ENCODE peak calls at places on chromosomes 7 and 10, in seven cellular contexts. B is HL-60; H is activated effector memory CD4-positive, alpha-beta T cell treated with Interleukin-2 at 50 U/mL for 16 hours; Q is stimulated activated CD8-positive, alpha-beta memory T cell treated with anti-CD3 and anti-CD28 coated beads, Interleukin-15, amount 100 ng/mL, for 24 hours; U is AG04450; X is left ventricle myocardium inferior; Z is AG08396. C is an unnamed sample.
A peak's percentile ranks its signal among the peaks of the same experiment; 100 is the strongest.

GRCh38 chr10:83432296-83433045 is 706.8 kb upstream of the GHITM start:
- DNase-seq in Q (no peak), Z (no peak), U (no peak), H (no peak), X (no peak), B (no peak), C (no peak)

GRCh38 chr7:106629521-106629920 is 31.4 kb downstream of the CCDC71L start:
- DNase-seq in Q (no peak), X (no peak), U (no peak), Z (peak; percentile 31), B (no peak), H (no peak), C (no peak)

GRCh38 chr10:5446390-5446926 is 34.1 kb downstream of the NET1 start:
- DNase-seq in X (peak; percentile 92), Q (peak; percentile 46), Z (peak; percentile 92), B (peak; percentile 77), H (peak; percentile 51), U (peak; percentile 54), C (peak; percentile 98)

GRCh38 chr7:131688738-131689661 is 132.6 kb upstream of the PODXL start:
- DNase-seq in Q (peak; percentile 18), U (peak; percentile 6), X (peak; percentile 51), H (peak; percentile 22), Z (peak; percentile 89), B (peak; percentile 59), C (peak; percentile 59)

GRCh38 chr7:20172736-20173334 is 44.3 kb downstream of the MACC1 start:
- DNase-seq in H (no peak), Q (no peak), B (peak; percentile 34), Z (peak; percentile 12), X (no peak), U (no peak), C (peak; percentile 72)

GRCh38 chr10:18583575-18584270 is 67.7 kb downstream of the NSUN6 start:
- DNase-seq in Z (no peak), Q (no peak), X (no peak), U (no peak), B (no peak), H (no peak), C (no peak)

GRCh38 chr10:86693721-86694369 is 25.5 kb downstream of the LDB3 start:
- DNase-seq in Z (peak; percentile 72), H (peak; percentile 3), U (no peak), Q (no peak), B (peak; percentile 18), X (no peak), C (no peak)

GRCh38 chr10:124700293-124701037 is 43.7 kb downstream of the FAM53B start:
- DNase-seq in H (no peak), X (no peak), U (no peak), B (peak; percentile 78), Q (no peak), Z (no peak), C (no peak)

GRCh38 chr7:55396386-55396785 is 31.2 kb downstream of the LANCL2 start:
- DNase-seq in Q (no peak), H (no peak), Z (no peak), X (no peak), B (no peak), U (no peak), C (no peak)

GRCh38 chr10:8063935-8064334 is 9.4 kb downstream of the GATA3 start:
- DNase-seq in Q (no peak), U (no peak), H (no peak), X (no peak), B (no peak), Z (no peak), C (no peak)

GRCh38 chr7:28666144-28666543 is 253.8 kb downstream of the CREB5 start:
- DNase-seq in B (no peak), Z (no peak), U (no peak), X (no peak), Q (no peak), H (no peak), C (no peak)

GRCh38 chr7:101804642-101805401 is 12.6 kb upstream of the CUX1 start:
- DNase-seq in U (no peak), Z (no peak), H (no peak), X (no peak), Q (no peak), B (no peak), C (no peak)

GRCh38 chr10:5814110-5815107 is 1.2 kb upstream of the GDI2 start:
- DNase-seq in H (no peak), Z (no peak), U (no peak), B (peak; percentile 14), X (no peak), Q (no peak), C (no peak)

GRCh38 chr10:29621161-29621560 is 13.6 kb downstream of the SVIL start:
- DNase-seq in B (no peak), Z (no peak), Q (no peak), U (no peak), X (no peak), H (no peak), C (peak; percentile 65)

GRCh38 chr10:10508241-10508640 is 509.4 kb upstream of the CELF2 start:
- DNase-seq in Z (no peak), Q (no peak), H (no peak), X (no peak), U (no peak), B (no peak), C (no peak)

GRCh38 chr7:51175316-51175991 is 141.2 kb downstream of the COBL start:
- DNase-seq in U (no peak), H (no peak), Q (no peak), X (no peak), B (no peak), Z (no peak), C (no peak)

GRCh38 chr10:15780353-15781135 is 60.8 kb upstream of the ITGA8 start:
- DNase-seq in Z (no peak), Q (no peak), X (peak; percentile 68), H (no peak), B (no peak), U (no peak), C (peak; percentile 67)

GRCh38 chr10:72334196-72334831 is 20.4 kb downstream of the DNAJB12 start:
- DNase-seq in Q (no peak), U (no peak), H (no peak), B (no peak), Z (no peak), X (peak; percentile 16), C (no peak)

GRCh38 chr7:55108818-55109217 is 90.0 kb downstream of the EGFR start:
- DNase-seq in H (no peak), U (no peak), B (no peak), Z (no peak), X (no peak), Q (no peak), C (no peak)

GRCh38 chr10:9437131-9437530 is 1382.6 kb downstream of the GATA3 start:
- DNase-seq in U (peak; percentile 10), Z (no peak), X (no peak), H (no peak), B (no peak), Q (no peak), C (no peak)

GRCh38 chr7:47067215-47067614 is 514.7 kb downstream of the TNS3 start:
- DNase-seq in X (no peak), Z (no peak), U (no peak), H (no peak), Q (no peak), B (no peak), C (no peak)

GRCh38 chr10:124282326-124282725 is 136.4 kb downstream of the OAT start:
- DNase-seq in H (no peak), X (no peak), Q (no peak), B (no peak), U (no peak), Z (no peak), C (no peak)

GRCh38 chr7:85947767-85948166 is 695.9 kb upstream of the GRM3 start:
- DNase-seq in H (no peak), Z (no peak), Q (no peak), X (no peak), U (no peak), B (no peak), C (no peak)

GRCh38 chr10:76324283-76324682 is 892.9 kb downstream of the LRMDA start:
- DNase-seq in X (peak; percentile 35), B (no peak), H (no peak), Q (no peak), U (no peak), Z (no peak), C (peak; percentile 90)